ENCODE peak calls at places on chromosomes 5 and 9, in five cellular contexts. One of them, this sample, is unnamed.

GRCh38 chr5:74660863-74661262 is 20.3 kb upstream of the ENC1 start:
- DNase-seq in ACHN: no peak
- DNase-seq in erythroblast: no peak
- DNase-seq in stimulated activated CD8-positive, alpha-beta memory T cell treated with anti-CD3 and anti-CD28 coated beads, Interleukin-2, amount 100 ng/mL, for 48 hours: no peak
- DNase-seq in posterior cingulate gyrus: no peak
- DNase-seq in this sample: no peak

GRCh38 chr5:156201793-156202388 is 125.1 kb upstream of the SGCD start:
- DNase-seq in ACHN: no peak
- DNase-seq in erythroblast: no peak
- DNase-seq in stimulated activated CD8-positive, alpha-beta memory T cell treated with anti-CD3 and anti-CD28 coated beads, Interleukin-2, amount 100 ng/mL, for 48 hours: no peak
- DNase-seq in posterior cingulate gyrus: no peak
- DNase-seq in this sample: no peak

GRCh38 chr9:103537426-103537825 is 542.3 kb downstream of the CYLC2 start:
- DNase-seq in ACHN: no peak
- DNase-seq in erythroblast: no peak
- DNase-seq in stimulated activated CD8-positive, alpha-beta memory T cell treated with anti-CD3 and anti-CD28 coated beads, Interleukin-2, amount 100 ng/mL, for 48 hours: no peak
- DNase-seq in posterior cingulate gyrus: no peak
- DNase-seq in this sample: no peak

GRCh38 chr5:123868267-123868666 is 356.3 kb downstream of the CSNK1G3 start:
- DNase-seq in ACHN: no peak
- DNase-seq in erythroblast: no peak
- DNase-seq in stimulated activated CD8-positive, alpha-beta memory T cell treated with anti-CD3 and anti-CD28 coated beads, Interleukin-2, amount 100 ng/mL, for 48 hours: no peak
- DNase-seq in posterior cingulate gyrus: no peak
- DNase-seq in this sample: no peak

GRCh38 chr5:90709323-90710148 is 150.9 kb downstream of the ADGRV1 start:
- DNase-seq in ACHN: peak
- DNase-seq in erythroblast: peak
- DNase-seq in stimulated activated CD8-positive, alpha-beta memory T cell treated with anti-CD3 and anti-CD28 coated beads, Interleukin-2, amount 100 ng/mL, for 48 hours: no peak
- DNase-seq in posterior cingulate gyrus: peak
- DNase-seq in this sample: peak

GRCh38 chr9:76223749-76224340 is 170.4 kb downstream of the RFK start:
- DNase-seq in ACHN: no peak
- DNase-seq in erythroblast: no peak
- DNase-seq in stimulated activated CD8-positive, alpha-beta memory T cell treated with anti-CD3 and anti-CD28 coated beads, Interleukin-2, amount 100 ng/mL, for 48 hours: no peak
- DNase-seq in posterior cingulate gyrus: no peak
- DNase-seq in this sample: no peak

GRCh38 chr5:176737001-176737745 is 73.2 kb upstream of the UNC5A start:
- DNase-seq in ACHN: no peak
- DNase-seq in erythroblast: no peak
- DNase-seq in stimulated activated CD8-positive, alpha-beta memory T cell treated with anti-CD3 and anti-CD28 coated beads, Interleukin-2, amount 100 ng/mL, for 48 hours: no peak
- DNase-seq in posterior cingulate gyrus: no peak
- DNase-seq in this sample: no peak

GRCh38 chr9:129182625-129183494 is 4.8 kb upstream of the IER5L start:
- DNase-seq in ACHN: peak
- DNase-seq in erythroblast: peak
- DNase-seq in stimulated activated CD8-positive, alpha-beta memory T cell treated with anti-CD3 and anti-CD28 coated beads, Interleukin-2, amount 100 ng/mL, for 48 hours: no peak
- DNase-seq in posterior cingulate gyrus: no peak
- DNase-seq in this sample: peak

GRCh38 chr5:3325811-3326568 is 269.6 kb upstream of the IRX1 start:
- DNase-seq in ACHN: no peak
- DNase-seq in erythroblast: no peak
- DNase-seq in stimulated activated CD8-positive, alpha-beta memory T cell treated with anti-CD3 and anti-CD28 coated beads, Interleukin-2, amount 100 ng/mL, for 48 hours: no peak
- DNase-seq in posterior cingulate gyrus: no peak
- DNase-seq in this sample: no peak

GRCh38 chr9:129990269-129991005 is 52.6 kb downstream of the FNBP1 start:
- DNase-seq in ACHN: no peak
- DNase-seq in erythroblast: no peak
- DNase-seq in stimulated activated CD8-positive, alpha-beta memory T cell treated with anti-CD3 and anti-CD28 coated beads, Interleukin-2, amount 100 ng/mL, for 48 hours: no peak
- DNase-seq in posterior cingulate gyrus: no peak
- DNase-seq in this sample: peak

GRCh38 chr5:83576341-83576740 is 104.8 kb downstream of the VCAN start:
- DNase-seq in ACHN: no peak
- DNase-seq in erythroblast: no peak
- DNase-seq in stimulated activated CD8-positive, alpha-beta memory T cell treated with anti-CD3 and anti-CD28 coated beads, Interleukin-2, amount 100 ng/mL, for 48 hours: no peak
- DNase-seq in posterior cingulate gyrus: no peak
- DNase-seq in this sample: no peak

GRCh38 chr5:13359326-13359725 is 585.2 kb downstream of the DNAH5 start:
- DNase-seq in ACHN: no peak
- DNase-seq in erythroblast: no peak
- DNase-seq in stimulated activated CD8-positive, alpha-beta memory T cell treated with anti-CD3 and anti-CD28 coated beads, Interleukin-2, amount 100 ng/mL, for 48 hours: no peak
- DNase-seq in posterior cingulate gyrus: no peak
- DNase-seq in this sample: no peak

This sample was measured in KBM-7.